ENCODE peak calls at places on chromosomes 1 and 21, in five cellular contexts. Z is aorta, N is GM23338, A is BE2C, L is lower lobe of right lung. G is an unnamed sample.

GRCh38 chr1:228010921-228011320 is 4.1 kb downstream of the WNT3A start:
- DNase-seq in A (no peak), L (no peak), N (no peak), Z (no peak), G (peak)

GRCh38 chr1:109242387-109242786 is 7.0 kb upstream of the CELSR2 start:
- DNase-seq in L (no peak), A (no peak), Z (no peak), N (no peak), G (no peak)

GRCh38 chr1:94734963-94735899 is 84.9 kb upstream of the SLC44A3 start:
- DNase-seq in Z (peak), L (peak), N (peak), A (no peak), G (no peak)

GRCh38 chr1:58204284-58204683 is 342.2 kb downstream of the OMA1 start:
- DNase-seq in N (peak), A (no peak), L (no peak), Z (no peak), G (no peak)

GRCh38 chr1:150507912-150508864 is at the start of gene ECM1:
- DNase-seq in Z (peak), N (no peak), L (peak), A (peak), G (no peak)

GRCh38 chr21:33865176-33865575 is 50.4 kb downstream of the ATP5PO start:
- DNase-seq in N (no peak), A (no peak), Z (no peak), L (no peak), G (no peak)

GRCh38 chr1:38858833-38859560 is 575 bp downstream of the RRAGC start:
- DNase-seq in L (peak), N (no peak), Z (peak), A (peak), G (peak)

GRCh38 chr21:33377221-33377620 is 26.0 kb upstream of the IFNGR2 start:
- DNase-seq in N (no peak), Z (no peak), L (no peak), A (no peak), G (peak)

GRCh38 chr1:107953551-107953950 is 11.4 kb downstream of the VAV3 start:
- DNase-seq in L (no peak), A (no peak), Z (no peak), N (no peak), G (no peak)

GRCh38 chr1:163035791-163036249 is 33.3 kb upstream of the RGS4 start:
- DNase-seq in A (peak), L (no peak), N (no peak), Z (no peak), G (no peak)

GRCh38 chr1:206725053-206725963 is 40.6 kb downstream of the MAPKAPK2 start:
- DNase-seq in A (peak), L (no peak), Z (no peak), N (peak), G (no peak)

GRCh38 chr1:92085727-92086126 is 5.6 kb downstream of the BTBD8 start:
- DNase-seq in N (peak), A (no peak), Z (no peak), L (no peak), G (no peak)

DNA sequence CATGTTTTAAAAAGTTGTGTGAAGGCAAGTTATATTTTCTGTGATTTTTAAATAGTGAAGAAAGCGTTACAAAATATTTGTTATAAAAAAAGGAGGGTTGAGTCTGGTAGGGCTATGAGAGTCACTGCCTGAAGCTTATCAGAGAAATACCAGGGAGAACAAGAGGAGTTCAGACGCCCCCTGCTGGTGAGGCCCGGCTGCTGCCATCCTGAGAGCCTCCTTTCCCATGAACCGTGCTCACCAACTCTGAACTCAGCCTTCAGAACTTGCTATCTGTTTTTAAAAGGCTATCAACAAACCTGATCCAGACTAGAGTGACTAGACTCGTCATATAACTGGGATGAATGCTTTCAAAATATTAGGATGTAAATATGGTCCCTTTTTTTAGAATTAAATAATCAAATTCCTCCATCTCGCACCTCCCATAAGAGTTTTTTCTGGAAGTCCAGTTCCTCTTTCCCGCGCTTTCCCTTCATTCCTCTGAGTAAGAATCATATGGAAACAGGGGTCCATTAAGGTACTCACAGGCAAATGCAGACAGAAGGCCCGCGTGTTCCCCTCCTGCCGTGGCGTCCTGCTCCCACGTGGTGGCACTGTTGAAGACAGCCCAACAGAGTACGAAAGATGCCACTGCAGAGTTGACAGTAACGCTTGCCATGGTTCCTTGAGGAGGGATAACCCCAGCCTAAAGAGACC is 26.2 kb upstream of the SPATA6 start:
- DNase-seq in L (peak), Z (peak), A (peak), N (peak), G (peak)
- H3K4me3 ChIP-seq in L (no peak), Z (no peak), A (no peak), N (no peak), G (no peak)

DNA sequence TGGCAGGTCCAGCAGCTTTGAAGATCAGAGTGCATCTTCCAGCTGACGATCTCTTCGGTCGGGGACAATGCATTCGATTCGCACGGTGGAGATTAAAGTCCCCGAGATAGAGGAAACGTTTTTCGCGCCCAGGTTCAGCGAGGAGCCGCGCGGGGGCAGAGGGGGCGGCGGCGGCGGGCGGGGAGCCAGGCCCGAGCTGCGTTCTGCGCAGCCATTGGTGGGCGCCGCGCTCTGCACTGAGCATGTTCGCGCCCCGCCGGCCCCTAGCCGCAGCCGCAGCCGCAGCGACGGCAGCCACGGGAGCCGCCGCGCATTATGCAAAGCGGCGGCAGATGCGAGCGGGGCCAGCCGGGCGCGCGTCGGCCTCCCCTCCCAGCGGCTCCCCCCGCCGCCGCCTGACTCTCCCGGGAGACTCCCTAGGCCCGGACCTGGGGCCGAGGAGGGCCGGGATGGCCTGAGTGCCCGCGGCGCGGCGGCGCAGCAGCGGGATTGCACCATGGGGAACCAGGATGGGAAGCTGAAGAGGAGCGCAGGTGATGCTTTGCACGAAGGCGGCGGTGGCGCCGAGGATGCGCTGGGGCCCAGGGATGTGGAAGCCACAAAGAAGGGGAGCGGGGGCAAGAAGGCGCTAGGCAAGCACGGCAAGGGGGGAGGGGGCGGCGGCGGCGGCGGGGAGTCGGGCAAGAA is at the start of gene FMN2:
- DNase-seq in L (no peak), N (peak), Z (no peak), A (peak), G (no peak)
- H3K4me3 ChIP-seq in L (peak), N (peak), Z (peak), A (peak), G (no peak)

DNA sequence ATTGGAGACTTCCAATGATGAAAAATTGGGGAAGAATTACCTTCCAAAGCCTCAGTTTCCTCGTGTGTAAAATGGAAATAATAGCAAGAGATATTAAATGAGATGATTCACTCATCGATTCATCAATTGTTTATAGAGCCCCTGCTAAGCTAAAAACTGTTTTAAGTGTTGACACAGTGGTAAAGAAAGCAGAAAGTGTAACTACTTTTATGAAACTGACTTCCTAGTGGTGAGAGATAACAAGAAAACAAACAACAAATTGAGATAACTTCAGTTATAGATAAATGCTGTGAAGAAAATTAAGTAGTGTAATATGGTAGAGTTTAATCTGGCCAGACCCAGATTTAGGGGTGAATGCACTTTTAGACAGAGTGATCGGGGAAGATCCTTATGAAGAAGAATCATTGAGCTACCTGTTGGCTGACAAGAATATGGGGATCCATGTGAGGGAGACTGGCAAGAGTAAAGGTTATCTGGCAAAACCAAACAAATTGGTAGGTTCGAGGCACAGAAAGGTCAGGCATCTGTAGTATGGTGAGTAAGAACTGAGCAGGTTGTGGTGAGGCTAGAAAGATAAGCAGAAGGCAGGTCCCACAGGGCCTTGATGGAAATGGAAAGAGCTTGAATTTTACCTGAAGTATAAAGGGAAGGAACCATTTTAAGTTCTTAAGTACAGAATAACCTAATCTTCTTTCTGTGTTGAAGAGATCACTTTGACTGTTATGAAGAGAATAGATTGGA is 10.9 kb downstream of the PTPRC start:
- DNase-seq in N (no peak), Z (no peak), A (no peak), L (no peak), G (no peak)
- H3K4me3 ChIP-seq in N (no peak), Z (no peak), A (no peak), L (no peak), G (no peak)

GRCh38 chr1:8077120-8077573 is 51.0 kb upstream of the ERRFI1 start:
- DNase-seq in A (no peak), N (no peak), Z (peak), L (peak), G (no peak)

GRCh38 chr1:8075511-8076051 is 49.5 kb upstream of the ERRFI1 start:
- DNase-seq in N (no peak), L (peak), A (no peak), Z (no peak), G (no peak)

GRCh38 chr1:8077602-8078001 is 51.5 kb upstream of the ERRFI1 start:
- DNase-seq in N (no peak), Z (no peak), A (no peak), L (no peak), G (no peak)

GRCh38 chr1:8076171-8076570 is 50.1 kb upstream of the ERRFI1 start:
- DNase-seq in L (no peak), Z (no peak), A (no peak), N (no peak), G (no peak)

GRCh38 chr1:8078176-8078671 is 52.1 kb upstream of the ERRFI1 start:
- DNase-seq in L (no peak), A (no peak), Z (no peak), N (peak), G (no peak)
- H3K4me3 ChIP-seq in L (no peak), A (no peak), Z (no peak), N (no peak), G (no peak)

GRCh38 chr1:6207075-6207885 is 1.4 kb downstream of the RNF207 start:
- DNase-seq in Z (no peak), N (no peak), L (peak), A (no peak), G (no peak)

GRCh38 chr1:6208723-6209660 is 3.1 kb downstream of the RNF207 start:
- DNase-seq in A (peak), Z (no peak), L (peak), N (peak), G (no peak)

GRCh38 chr1:6205849-6206845 is at the start of gene RNF207:
- DNase-seq in L (peak), A (no peak), Z (peak), N (peak), G (peak)

GRCh38 chr1:6209661-6210605 is 4.0 kb downstream of the RNF207 start:
- DNase-seq in Z (no peak), L (no peak), N (peak), A (peak), G (no peak)

GRCh38 chr1:6207921-6208320 is 2.0 kb downstream of the RNF207 start:
- DNase-seq in A (no peak), L (no peak), N (no peak), Z (no peak), G (no peak)
- H3K4me3 ChIP-seq in A (peak), L (no peak), N (no peak), Z (no peak), G (no peak)

DNA sequence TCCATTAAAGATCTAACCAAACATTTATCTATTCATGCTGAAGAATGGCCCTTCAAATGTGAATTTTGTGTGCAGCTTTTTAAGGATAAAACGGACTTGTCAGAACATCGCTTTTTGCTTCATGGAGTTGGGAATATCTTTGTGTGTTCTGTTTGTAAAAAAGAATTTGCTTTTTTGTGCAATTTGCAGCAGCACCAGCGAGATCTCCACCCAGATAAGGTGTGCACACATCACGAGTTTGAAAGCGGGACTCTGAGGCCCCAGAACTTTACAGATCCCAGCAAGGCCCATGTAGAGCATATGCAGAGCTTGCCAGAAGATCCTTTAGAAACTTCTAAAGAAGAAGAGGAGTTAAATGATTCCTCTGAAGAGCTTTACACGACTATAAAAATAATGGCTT is 81.2 kb downstream of the PRDM2 start:
- DNase-seq in Z (no peak), N (no peak), L (no peak), A (no peak), G (no peak)
- H3K4me3 ChIP-seq in Z (no peak), N (no peak), L (no peak), A (no peak), G (no peak)

G was measured in right lobe of liver.